ENCODE peak calls at places on chromosomes 3 and 15, in seven cellular contexts. V is iPS-NIHi11; B is stimulated activated CD8-positive, alpha-beta memory T cell treated with anti-CD3 and anti-CD28 coated beads, Interleukin-15, amount 100 ng/mL, for 4 hours; J is nephron progenitor cell; T is neural progenitor cell; I is fibroblast of pulmonary artery; L is frontal cortex. C is an unnamed sample.
A peak's percentile ranks its signal among the peaks of the same experiment; 100 is the strongest.

GRCh38 chr3:194685723-194686413 is at the start of gene FAM43A:
- DNase-seq in I (peak; percentile 98), L (peak; percentile 86), J (peak; percentile 87), T (peak; percentile 91), V (peak; percentile 90), B (peak; percentile 55), C (peak; percentile 35)

GRCh38 chr3:11514191-11514770 is 129.4 kb downstream of the VGLL4 start:
- DNase-seq in T (no peak), J (no peak), L (no peak), V (no peak), B (no peak), I (peak; percentile 86), C (no peak)

GRCh38 chr3:50303038-50303815 is at the start of gene HYAL1:
- DNase-seq in I (peak; percentile 33), L (no peak), B (no peak), T (peak; percentile 69), J (peak; percentile 40), V (peak; percentile 87), C (no peak)

GRCh38 chr15:90315276-90315982 is 36.7 kb upstream of the ZNF774 start:
- DNase-seq in L (no peak), V (peak; percentile 25), I (peak; percentile 96), B (no peak), J (peak; percentile 35), T (no peak), C (no peak)

GRCh38 chr15:40106203-40107161 is 2.2 kb downstream of the BMF start:
- DNase-seq in T (peak; percentile 95), L (no peak), B (no peak), V (peak; percentile 85), I (peak; percentile 88), J (peak; percentile 35), C (no peak)

GRCh38 chr15:78909791-78910228 is 35.0 kb downstream of the CTSH start:
- DNase-seq in T (peak; percentile 81), I (peak; percentile 64), J (peak; percentile 62), L (peak; percentile 48), V (peak; percentile 77), B (no peak), C (peak; percentile 46)

GRCh38 chr3:160929595-160929994 is 173.6 kb downstream of the PPM1L start:
- DNase-seq in L (peak; percentile 13), J (peak; percentile 7), V (no peak), T (peak; percentile 16), I (peak; percentile 11), B (no peak), C (no peak)

GRCh38 chr3:53941945-53942344 is 50.3 kb upstream of the SELENOK start:
- DNase-seq in V (peak; percentile 7), L (no peak), B (no peak), J (no peak), I (peak; percentile 69), T (peak; percentile 9), C (peak; percentile 19)

GRCh38 chr15:90104551-90104950 is 2.3 kb upstream of the IDH2 start:
- DNase-seq in I (no peak), V (no peak), L (no peak), J (no peak), T (no peak), B (no peak), C (no peak)

GRCh38 chr3:23390446-23390845 is 187.3 kb downstream of the UBE2E2 start:
- DNase-seq in T (no peak), I (no peak), V (no peak), L (no peak), J (no peak), B (no peak), C (no peak)

GRCh38 chr15:22981336-22981840 is 1.2 kb upstream of the CYFIP1 start:
- DNase-seq in I (no peak), J (no peak), V (no peak), L (no peak), T (no peak), B (no peak), C (no peak)

GRCh38 chr3:95302044-95302443 is 1239.2 kb downstream of the NSUN3 start:
- DNase-seq in J (no peak), V (no peak), B (no peak), T (no peak), L (no peak), I (peak; percentile 61), C (no peak)

GRCh38 chr15:55555089-55555488 is 33.1 kb downstream of the PYGO1 start:
- DNase-seq in L (no peak), J (no peak), I (no peak), B (no peak), T (no peak), V (no peak), C (no peak)

GRCh38 chr3:155960060-155960459 is 89.6 kb downstream of the GMPS start:
- DNase-seq in V (no peak), J (no peak), I (peak; percentile 80), T (no peak), L (no peak), B (no peak), C (no peak)

GRCh38 chr15:99239545-99240198 is 9.7 kb downstream of the TTC23 start:
- DNase-seq in B (no peak), V (no peak), L (no peak), I (no peak), J (no peak), T (no peak), C (no peak)

GRCh38 chr3:64098686-64099085 is 75.4 kb upstream of the PSMD6 start:
- DNase-seq in V (no peak), B (no peak), J (no peak), T (no peak), L (no peak), I (no peak), C (no peak)

GRCh38 chr3:52851348-52851747 is 16.5 kb upstream of the MUSTN1 start:
- DNase-seq in T (peak; percentile 77), V (peak; percentile 82), L (peak; percentile 64), I (peak; percentile 56), B (no peak), J (peak; percentile 44), C (peak; percentile 21)

GRCh38 chr3:188274249-188274915 is 120.4 kb downstream of the LPP start:
- DNase-seq in V (no peak), T (no peak), B (no peak), I (no peak), L (no peak), J (no peak), C (no peak)

GRCh38 chr3:172256101-172256687 is 192.1 kb downstream of the GHSR start:
- DNase-seq in B (no peak), T (no peak), V (no peak), I (peak; percentile 85), L (no peak), J (no peak), C (no peak)

GRCh38 chr15:76185716-76186115 is 125.6 kb downstream of the ETFA start:
- DNase-seq in V (peak; percentile 81), T (peak; percentile 67), L (no peak), I (peak; percentile 78), B (no peak), J (peak; percentile 39), C (peak; percentile 6)

GRCh38 chr3:105752791-105753415 is 115.9 kb downstream of the CBLB start:
- DNase-seq in I (peak; percentile 53), V (no peak), J (no peak), L (no peak), T (no peak), B (no peak), C (no peak)

GRCh38 chr15:63911160-63911559 is 77.4 kb upstream of the HERC1 start:
- DNase-seq in T (no peak), B (no peak), J (no peak), I (no peak), V (no peak), L (no peak), C (no peak)

GRCh38 chr3:186915808-186916796 is 14.2 kb upstream of the ST6GAL1 start:
- DNase-seq in J (no peak), L (no peak), I (no peak), V (no peak), B (no peak), T (no peak), C (no peak)

GRCh38 chr3:145087038-145087437 is 1073.9 kb downstream of the PLOD2 start:
- DNase-seq in V (no peak), J (no peak), B (no peak), I (no peak), T (peak; percentile 48), L (no peak), C (no peak)

GRCh38 chr3:71559578-71560162 is 23.9 kb downstream of the FOXP1 start:
- DNase-seq in V (no peak), I (no peak), J (no peak), L (no peak), T (no peak), B (no peak), C (no peak)

GRCh38 chr15:75830910-75831805 is 12.1 kb upstream of the UBE2Q2 start:
- DNase-seq in I (no peak), B (no peak), V (no peak), J (no peak), T (peak; percentile 88), L (no peak), C (no peak)

GRCh38 chr3:150149651-150150051 is 179.0 kb upstream of the PFN2 start:
- DNase-seq in V (peak; percentile 34), I (peak; percentile 85), J (no peak), L (no peak), B (no peak), T (no peak), C (no peak)

GRCh38 chr15:59131955-59132562 is 27.1 kb downstream of the CCNB2 start:
- DNase-seq in L (no peak), B (no peak), I (no peak), V (no peak), T (no peak), J (no peak), C (no peak)

GRCh38 chr3:30452446-30452845 is 154.0 kb upstream of the TGFBR2 start:
- DNase-seq in T (no peak), L (no peak), J (no peak), B (no peak), I (no peak), V (no peak), C (no peak)

GRCh38 chr3:32614956-32615355 is 44.3 kb upstream of the DYNC1LI1 start:
- DNase-seq in J (no peak), L (no peak), T (no peak), B (no peak), V (no peak), I (peak; percentile 51), C (no peak)

GRCh38 chr3:105440113-105440512 is 73.4 kb downstream of the ALCAM start:
- DNase-seq in B (no peak), I (no peak), J (no peak), V (no peak), T (no peak), L (no peak), C (no peak)

GRCh38 chr3:165518346-165518745 is 318.9 kb downstream of the BCHE start:
- DNase-seq in V (no peak), T (no peak), B (no peak), L (no peak), I (peak; percentile 6), J (no peak), C (no peak)

GRCh38 chr3:134064081-134064480 is 34.4 kb upstream of the SLCO2A1 start:
- DNase-seq in V (no peak), T (no peak), B (no peak), L (no peak), J (no peak), I (no peak), C (no peak)

GRCh38 chr3:72473156-72473555 is 375.1 kb downstream of the SHQ1 start:
- DNase-seq in L (no peak), I (no peak), B (no peak), T (no peak), V (no peak), J (no peak), C (no peak)

C was measured in NCI-H1694.